ENCODE peak calls at places on chromosomes 13 and 19, in four cellular contexts. I is tibial nerve, L is body of pancreas, O is Peyer's patch. V is an unnamed sample.
A peak's percentile ranks its signal among the peaks of the same experiment; 100 is the strongest.

GRCh38 chr19:50722248-50723013 is 733 bp upstream of the CLEC11A start:
- DNase-seq in I (no peak), L (no peak), O (no peak), V (no peak)

GRCh38 chr13:39036212-39036611 is 1.7 kb downstream of the PROSER1 start:
- DNase-seq in I (no peak), L (peak; percentile 11), O (no peak), V (no peak)

GRCh38 chr13:74145249-74145970 is 11.2 kb upstream of the KLF12 start:
- DNase-seq in I (no peak), L (no peak), O (no peak), V (peak; percentile 58)

GRCh38 chr13:31522431-31522830 is 216.9 kb upstream of the RXFP2 start:
- DNase-seq in I (no peak), L (no peak), O (no peak), V (no peak)

GRCh38 chr13:109275848-109276247 is 510.5 kb downstream of the IRS2 start:
- DNase-seq in I (no peak), L (peak; percentile 8), O (no peak), V (no peak)

GRCh38 chr13:87356314-87356713 is 314.9 kb upstream of the SLITRK5 start:
- DNase-seq in I (no peak), L (no peak), O (no peak), V (no peak)

GRCh38 chr13:106348032-106348431 is 187.4 kb downstream of the EFNB2 start:
- DNase-seq in I (no peak), L (no peak), O (no peak), V (no peak)

GRCh38 chr19:17328517-17329060 is 6.1 kb downstream of the ANO8 start:
- DNase-seq in I (no peak), L (no peak), O (peak; percentile 39), V (no peak)

GRCh38 chr19:43625918-43626579 is 6.6 kb upstream of the ZNF428 start:
- DNase-seq in I (no peak), L (peak; percentile 17), O (no peak), V (no peak)

GRCh38 chr19:39212377-39212742 is 8.3 kb upstream of the SYCN start:
- DNase-seq in I (no peak), L (peak; percentile 61), O (peak; percentile 36), V (no peak)

GRCh38 chr19:12859546-12859945 is 21.2 kb downstream of the MAST1 start:
- DNase-seq in I (no peak), L (no peak), O (no peak), V (no peak)

GRCh38 chr13:106340249-106340648 is 195.2 kb downstream of the EFNB2 start:
- DNase-seq in I (no peak), L (no peak), O (no peak), V (no peak)

GRCh38 chr13:113065406-113066141 is 40.0 kb upstream of the F7 start:
- DNase-seq in I (no peak), L (no peak), O (no peak), V (no peak)

GRCh38 chr19:56838930-56839664 is 1.4 kb downstream of the PEG3 start:
- DNase-seq in I (peak; percentile 99), L (peak; percentile 99), O (peak; percentile 64), V (peak; percentile 34)

GRCh38 chr13:77318741-77319140 is 8.2 kb downstream of the MYCBP2 start:
- DNase-seq in I (no peak), L (no peak), O (no peak), V (no peak)

DNA sequence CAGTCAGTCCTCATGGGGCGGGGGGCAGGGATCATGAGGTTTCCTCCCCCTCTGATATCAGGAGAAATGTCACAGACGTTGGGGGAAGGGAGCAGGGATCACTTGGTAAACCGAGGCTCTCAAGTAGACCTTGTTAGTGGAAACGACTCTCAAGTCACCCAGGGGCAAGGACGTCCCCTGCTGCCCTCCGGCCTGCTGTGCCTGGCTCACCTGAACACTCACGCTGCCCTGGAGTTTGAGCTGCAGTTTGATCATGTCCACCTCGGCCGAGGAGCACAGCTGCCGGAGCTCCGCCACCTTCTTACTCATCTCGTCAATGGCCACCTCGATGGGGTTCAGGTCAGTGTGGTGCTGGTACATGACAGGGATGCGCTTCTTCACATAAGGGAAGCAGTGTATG is 47.6 kb upstream of the SLC15A1 start:
- DNase-seq in I (no peak), L (no peak), O (no peak), V (no peak)
- TF ChIP-seq CTCF in I (no peak), L (no peak), O (no peak), V (no peak)

DNA sequence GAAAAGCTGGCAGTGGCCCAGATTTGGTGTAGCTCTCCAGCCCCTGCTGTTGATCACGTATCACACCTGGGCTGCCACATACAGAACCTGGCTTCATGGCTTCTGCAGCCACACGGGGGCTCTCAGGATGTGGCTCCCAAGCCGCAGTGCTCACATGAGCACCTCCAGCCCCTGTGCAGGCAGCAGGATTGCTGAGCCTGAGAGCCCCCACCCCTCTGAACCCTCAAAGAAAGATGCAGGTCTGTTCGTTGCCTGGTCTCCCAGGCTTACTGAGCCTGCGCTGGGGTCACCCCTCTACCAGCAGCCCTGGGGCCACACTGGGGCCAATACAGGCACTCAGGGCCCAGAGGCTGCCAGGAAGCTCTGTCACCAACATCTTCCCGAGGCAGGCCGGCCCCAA is 2.7 kb downstream of the PLEKHF1 start:
- DNase-seq in I (no peak), L (no peak), O (peak; percentile 81), V (no peak)
- TF ChIP-seq CTCF in I (no peak), L (no peak), O (no peak), V (no peak)

DNA sequence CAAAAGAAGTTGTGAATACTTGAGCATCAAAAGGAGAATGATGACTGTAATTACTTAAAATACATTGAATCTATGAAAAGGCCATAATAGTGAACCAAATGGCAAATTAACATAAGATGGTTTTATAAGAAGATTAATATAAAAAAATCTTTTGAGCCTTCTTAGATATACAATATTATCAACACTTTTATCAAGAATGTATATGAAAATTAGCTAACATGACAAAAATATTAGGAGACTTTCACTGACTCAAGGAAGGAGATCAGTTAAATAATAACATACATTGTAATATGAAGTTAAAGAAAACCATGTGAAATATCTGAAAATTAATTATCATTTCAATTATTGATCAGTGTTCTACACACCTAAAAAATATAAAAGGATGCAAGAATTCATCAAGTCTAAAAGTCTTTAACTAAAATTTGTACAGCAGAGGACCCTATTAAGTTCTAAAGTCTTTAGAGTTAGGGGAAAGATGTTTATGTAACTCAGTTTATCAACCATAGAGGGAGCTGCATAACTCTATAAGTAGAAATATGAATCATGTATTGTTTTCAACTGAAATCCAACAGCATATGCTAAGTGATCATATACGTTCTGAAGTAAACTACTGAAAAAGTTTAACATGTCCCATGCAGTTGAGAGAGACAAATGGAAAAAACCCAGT is 756.1 kb upstream of the MIR17HG start:
- DNase-seq in I (no peak), L (no peak), O (no peak), V (no peak)
- TF ChIP-seq CTCF in I (no peak), L (no peak), O (no peak), V (no peak)

GRCh38 chr13:111367340-111367739 is 46.9 kb downstream of the TEX29 start:
- DNase-seq in I (no peak), L (no peak), O (no peak), V (no peak)
- TF ChIP-seq CTCF in I (no peak), L (no peak), O (no peak), V (no peak)

DNA sequence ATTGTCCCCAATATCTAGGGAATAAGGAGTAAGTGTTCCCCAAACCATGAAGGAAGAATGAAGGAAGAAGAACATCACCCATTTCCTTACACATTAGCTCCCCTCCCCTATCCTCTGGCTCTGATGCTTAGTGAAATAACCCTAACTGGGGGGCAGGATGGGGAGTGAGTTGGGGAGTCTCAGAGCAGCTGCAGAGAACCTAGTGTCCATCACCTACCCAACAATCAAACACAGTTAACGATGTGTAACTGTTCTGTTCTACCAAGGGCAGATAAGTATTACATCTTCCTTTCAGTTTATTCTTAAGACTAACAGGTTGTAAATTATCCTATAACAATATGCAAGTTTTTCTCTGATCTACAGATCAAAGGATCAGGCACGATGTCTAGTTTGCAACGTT is 12.8 kb downstream of the ELF1 start:
- DNase-seq in I (no peak), L (no peak), O (no peak), V (no peak)
- TF ChIP-seq CTCF in I (no peak), L (no peak), O (no peak), V (no peak)

GRCh38 chr19:33124207-33125098 is 7.5 kb upstream of the WDR88 start:
- DNase-seq in I (no peak), L (no peak), O (no peak), V (no peak)
- TF ChIP-seq CTCF in I (no peak), L (no peak), O (no peak), V (no peak)

GRCh38 chr13:52845766-52846566 is 2.5 kb downstream of the PCDH8 start:
- DNase-seq in I (no peak), L (peak; percentile 27), O (no peak), V (no peak)
- TF ChIP-seq CTCF in I (peak; percentile 36), L (no peak), O (no peak), V (no peak)

DNA sequence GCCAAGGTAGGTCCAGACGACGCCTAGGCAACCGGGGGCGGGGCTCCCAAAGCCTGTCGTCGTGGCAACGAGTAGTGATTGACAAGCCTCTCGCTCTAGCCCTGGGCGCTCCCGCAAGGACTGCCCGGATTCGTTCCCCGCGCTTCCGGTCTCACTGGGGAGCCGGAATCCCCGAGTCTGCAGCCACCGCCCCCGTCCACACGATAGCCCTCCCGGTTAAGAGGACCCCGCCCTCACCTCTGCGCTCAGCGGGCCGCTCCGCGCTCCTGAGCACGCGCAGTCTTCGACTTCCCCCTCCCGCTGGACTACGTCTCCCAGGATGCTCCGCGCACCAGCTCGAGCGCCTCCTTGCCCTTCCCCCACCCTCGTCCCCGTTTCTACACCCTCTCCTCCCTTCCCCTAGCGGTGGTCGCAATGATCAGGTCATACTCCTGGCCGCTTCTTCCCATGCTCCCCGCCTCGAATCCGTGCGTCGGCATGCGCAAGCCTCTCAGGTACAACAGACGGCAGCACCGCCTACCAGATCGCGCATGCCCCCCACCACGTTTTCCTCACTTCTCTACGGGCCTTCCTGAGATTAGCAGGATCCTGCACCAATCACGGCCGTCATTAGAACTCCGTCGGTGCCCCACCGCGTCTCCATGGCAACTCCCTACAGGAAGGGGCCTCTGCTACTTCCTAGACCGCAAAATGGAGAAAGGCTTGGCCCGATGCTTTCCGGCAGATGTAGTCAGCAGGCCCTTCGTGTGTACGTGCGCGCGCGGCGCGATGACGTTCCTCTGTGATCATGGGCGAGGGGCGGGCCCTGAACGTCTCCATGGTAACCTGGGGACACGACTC is at the start of gene MZF1:
- DNase-seq in I (peak; percentile 99), L (peak; percentile 99), O (peak; percentile 100), V (peak; percentile 100)
- TF ChIP-seq CTCF in I (peak; percentile 73), L (no peak), O (no peak), V (peak; percentile 5)

GRCh38 chr19:4342421-4343055 is 824 bp upstream of the MPND start:
- DNase-seq in I (peak; percentile 89), L (peak; percentile 95), O (peak; percentile 91), V (peak; percentile 100)
- TF ChIP-seq CTCF in I (peak; percentile 79), L (no peak), O (no peak), V (no peak)

DNA sequence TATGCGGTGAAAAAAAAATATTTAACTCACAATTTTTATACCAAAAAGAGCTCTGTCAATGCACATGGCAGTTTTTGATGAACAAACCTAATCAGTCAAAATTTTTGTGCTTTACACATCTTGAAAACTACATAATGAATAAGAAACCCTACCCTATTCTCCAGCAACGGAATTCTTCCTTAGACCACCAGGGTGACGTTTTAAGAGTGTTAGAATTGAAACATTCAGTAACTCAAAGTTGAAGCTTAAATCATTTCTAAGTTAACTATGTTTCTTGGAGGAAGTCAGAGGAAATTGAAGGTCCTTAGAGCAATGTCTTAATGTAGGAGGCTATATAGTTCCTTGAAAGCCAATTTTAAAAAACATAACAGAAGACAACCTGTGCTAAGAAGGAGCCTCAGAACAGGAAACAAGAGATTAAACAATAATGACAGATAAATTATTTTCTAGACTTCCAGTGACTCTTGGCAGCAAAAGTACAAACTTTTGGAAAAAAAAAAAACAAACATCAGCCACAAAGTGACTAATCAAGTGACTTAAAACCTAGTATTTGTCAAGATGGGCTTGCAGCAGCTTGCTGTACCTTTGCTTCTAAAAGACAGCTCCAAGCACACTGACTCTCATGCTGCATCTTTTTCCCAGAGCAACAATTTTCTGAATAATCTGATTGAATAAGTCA is 6.2 kb downstream of the SPRY2 start:
- DNase-seq in I (no peak), L (no peak), O (no peak), V (no peak)
- TF ChIP-seq CTCF in I (peak; percentile 14), L (no peak), O (no peak), V (no peak)